ENCODE peak calls at places on chromosome 5, in six cellular contexts. W is transverse colon, M is colonic mucosa, L is psoas muscle, G is body of pancreas, H is sigmoid colon. N is an unnamed sample.

GRCh38 chr5:13567819-13568218 is 376.7 kb downstream of the DNAH5 start:
- DNase-seq in L (no peak), G (no peak), M (no peak), W (no peak), H (no peak), N (no peak)

GRCh38 chr5:57844410-57844809 is 361.8 kb upstream of the ACTBL2 start:
- DNase-seq in H (no peak), L (peak; percentile 16), M (no peak), W (no peak), G (no peak), N (no peak)

GRCh38 chr5:59789894-59790293 is 103.6 kb downstream of the PDE4D start:
- DNase-seq in G (no peak), H (no peak), L (no peak), M (no peak), W (no peak), N (no peak)

GRCh38 chr5:174446988-174447387 is 277.4 kb upstream of the MSX2 start:
- DNase-seq in G (no peak), W (no peak), M (no peak), L (no peak), H (no peak), N (no peak)

GRCh38 chr5:73939535-73939934 is 313.5 kb downstream of the ARHGEF28 start:
- DNase-seq in G (no peak), H (no peak), W (no peak), L (no peak), M (no peak), N (no peak)

GRCh38 chr5:123087173-123088030 is 1.6 kb upstream of the PRDM6 start:
- DNase-seq in G (no peak), L (no peak), W (no peak), M (no peak), H (no peak), N (peak; percentile 74)

GRCh38 chr5:133952729-133953567 is 15.5 kb downstream of the C5orf15 start:
- DNase-seq in H (peak; percentile 87), W (peak; percentile 21), G (peak; percentile 37), L (peak; percentile 49), M (peak; percentile 38), N (peak; percentile 38)

GRCh38 chr5:169974121-169974770 is 6.0 kb downstream of the INSYN2B start:
- DNase-seq in M (no peak), G (no peak), H (no peak), W (no peak), L (no peak), N (no peak)

GRCh38 chr5:79858097-79858723 is 132.9 kb downstream of the MTX3 start:
- DNase-seq in G (peak; percentile 71), L (peak; percentile 71), M (peak; percentile 77), W (peak; percentile 77), H (peak; percentile 84), N (peak; percentile 94)

DNA sequence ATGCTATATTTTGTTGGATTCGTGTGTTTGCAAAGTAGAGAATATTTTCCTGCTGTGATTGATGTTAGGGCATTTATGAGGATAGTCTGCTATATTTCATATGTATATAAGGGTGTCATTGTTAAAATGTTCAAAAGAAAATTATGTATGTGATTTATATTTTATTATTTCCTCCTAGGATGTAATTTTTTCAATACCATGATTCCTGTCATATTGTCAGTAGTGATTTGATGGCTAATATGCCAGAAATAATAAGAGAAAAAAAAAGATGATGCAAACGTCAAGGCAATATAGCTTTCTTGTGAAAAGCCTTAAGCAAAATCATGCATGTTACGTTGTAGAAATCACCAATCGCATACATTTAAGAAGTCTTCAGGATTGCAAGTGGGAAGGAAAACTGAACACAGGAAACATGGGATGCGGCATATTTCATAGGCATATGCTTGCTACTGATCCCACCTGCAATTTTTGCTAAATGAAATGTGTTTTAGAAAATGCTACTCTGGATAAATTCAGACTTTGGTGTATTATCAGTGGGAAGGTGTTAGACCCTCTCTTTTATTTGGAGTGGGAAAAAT is 224.5 kb downstream of the MAST4 start:
- DNase-seq in L (no peak), W (no peak), G (no peak), H (no peak), M (no peak), N (no peak)
- H3K4me1 ChIP-seq in L (no peaks in the 10 kb centered on the region), W (no peaks in the 10 kb centered on the region), G (no peaks in the 10 kb centered on the region), H (no peaks in the 10 kb centered on the region), M (no peaks in the 10 kb centered on the region), N (peaks cover 14% of the 10 kb centered on the region)

DNA sequence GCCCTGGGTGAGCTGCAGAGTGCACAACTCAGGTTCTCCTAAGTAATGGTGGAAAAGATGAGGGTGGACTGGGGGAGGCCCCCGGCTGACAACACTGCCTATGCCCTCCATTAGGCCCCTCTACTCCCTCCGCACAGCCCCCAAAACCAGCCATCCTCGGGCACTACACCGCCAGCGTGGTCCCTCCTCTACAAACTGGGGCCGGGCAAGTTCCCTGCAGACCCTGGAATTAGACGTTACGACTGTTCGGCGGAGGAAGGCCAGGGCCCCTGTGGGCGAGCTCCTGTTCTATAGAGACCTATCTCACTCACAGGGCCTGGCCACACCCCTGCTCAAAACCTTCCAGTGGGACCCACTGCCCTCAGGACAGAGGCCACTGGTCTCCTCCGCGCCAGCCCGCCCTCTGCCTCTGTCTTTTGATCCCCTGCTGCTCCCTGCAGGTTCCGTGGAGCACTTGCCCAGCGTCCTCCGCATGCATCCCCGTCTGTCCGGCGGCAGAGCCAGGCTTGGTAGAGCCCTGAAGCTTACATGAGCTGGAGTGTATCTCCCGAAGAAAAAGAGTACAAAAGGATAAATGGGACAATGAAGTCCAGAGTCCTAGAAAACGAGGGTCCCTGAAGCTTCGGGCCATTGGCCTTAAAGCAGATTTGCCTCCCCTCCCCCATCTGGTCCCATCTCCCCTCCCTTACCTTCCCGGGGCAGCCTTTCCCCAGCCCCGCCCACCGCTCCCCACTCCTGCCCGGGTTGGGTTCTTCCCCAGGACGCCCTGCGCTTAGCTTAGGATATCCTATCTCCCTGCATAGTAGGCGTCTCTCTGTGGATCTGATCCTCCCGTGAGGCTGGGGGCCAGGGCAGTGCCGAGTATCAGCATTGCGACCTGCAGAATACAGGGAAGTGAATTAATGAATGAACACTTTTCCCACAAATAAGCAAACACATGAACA is 71.3 kb downstream of the HRH2 start:
- DNase-seq in H (peak; percentile 54), M (no peak), G (no peak), W (no peak), L (no peak), N (peak; percentile 78)
- TF ChIP-seq CTCF in H (no peak), M (no peak), G (no peak), W (no peak), L (no peak), N (peak; percentile 65)

GRCh38 chr5:160174290-160174689 is 55.0 kb upstream of the FABP6 start:
- DNase-seq in H (no peak), G (no peak), W (no peak), M (no peak), L (no peak), N (no peak)

GRCh38 chr5:160171656-160172055 is 52.4 kb upstream of the PWWP2A start:
- DNase-seq in L (no peak), G (no peak), W (no peak), H (no peak), M (no peak), N (no peak)

GRCh38 chr5:160174780-160175437 is 54.4 kb upstream of the FABP6 start:
- DNase-seq in W (no peak), G (no peak), M (no peak), L (no peak), H (no peak), N (no peak)

GRCh38 chr5:160180931-160181330 is 48.4 kb upstream of the FABP6 start:
- DNase-seq in H (no peak), W (no peak), G (no peak), L (no peak), M (no peak), N (no peak)

DNA sequence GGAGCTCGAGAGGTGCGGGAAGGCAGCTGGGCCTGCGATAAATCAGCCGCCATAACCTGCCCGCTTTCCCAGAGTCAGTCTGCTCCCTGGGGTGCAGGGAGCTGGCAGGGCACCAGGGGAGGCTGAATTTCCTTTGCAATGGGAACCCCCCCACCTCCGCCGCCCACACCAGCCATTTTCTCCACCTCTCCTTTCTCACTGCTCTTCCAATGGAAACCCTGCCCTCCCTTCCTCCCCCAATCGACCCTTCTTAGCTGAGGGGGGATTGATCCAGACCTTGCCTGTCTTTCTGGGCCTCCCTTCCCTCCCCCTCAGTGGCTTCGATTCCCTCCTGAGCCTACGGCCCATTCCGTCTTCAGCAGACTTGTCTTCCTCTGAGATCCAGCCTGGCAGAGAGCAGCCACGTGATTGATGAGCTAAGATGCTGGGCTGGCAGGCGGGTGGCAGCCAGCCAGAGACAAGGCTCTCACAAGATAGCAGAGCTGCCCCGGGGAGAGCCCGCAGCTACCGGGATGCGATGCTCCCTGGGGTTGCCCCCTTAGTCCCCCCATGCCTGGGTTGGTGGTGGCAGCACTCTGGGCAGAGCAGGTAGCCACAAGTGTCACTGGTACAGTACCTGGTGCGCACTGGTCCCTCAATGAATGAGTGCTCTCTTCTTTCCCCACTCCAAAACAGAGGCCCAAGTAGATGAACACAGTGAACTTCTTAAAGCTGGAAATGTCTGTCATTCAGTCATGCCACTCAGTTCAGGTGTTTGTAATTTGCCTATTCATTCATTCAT is 53.7 kb upstream of the FABP6 start:
- DNase-seq in L (peak; percentile 44), H (peak; percentile 68), M (no peak), W (no peak), G (peak; percentile 22), N (no peak)
- H3K4me3 ChIP-seq in L (no peak overlapping the region), H (peak overlapping the region; percentile 11), M (no peak overlapping the region), W (no peak overlapping the region), G (no peak overlapping the region), N (no peak overlapping the region)

DNA sequence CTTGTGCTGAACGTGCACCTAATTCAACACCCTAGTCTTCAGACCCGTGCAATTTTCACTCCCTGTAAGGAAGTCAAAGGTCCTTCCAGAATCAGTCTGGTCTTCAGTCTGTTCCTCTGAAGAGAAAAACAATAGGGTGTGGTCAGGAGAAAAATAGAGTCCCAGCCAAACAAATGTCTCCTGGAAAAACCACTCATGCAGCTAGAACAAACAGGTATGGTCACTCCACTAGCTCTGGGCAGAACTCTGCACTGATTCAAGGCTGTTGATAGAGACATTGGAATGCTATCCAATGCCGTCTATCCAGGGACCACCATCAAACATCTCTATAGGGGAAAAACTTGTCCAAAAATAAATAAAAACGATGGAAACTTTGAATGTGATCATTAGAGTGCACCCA is 81.8 kb upstream of the MAP3K1 start:
- DNase-seq in M (no peak), H (no peak), L (no peak), G (no peak), W (no peak), N (no peak)
- H3K4me1 ChIP-seq in M (no peaks in the 10 kb centered on the region), H (no peaks in the 10 kb centered on the region), L (no peaks in the 10 kb centered on the region), G (peaks cover 20% of the 10 kb centered on the region), W (no peaks in the 10 kb centered on the region), N (peaks cover 8% of the 10 kb centered on the region)

DNA sequence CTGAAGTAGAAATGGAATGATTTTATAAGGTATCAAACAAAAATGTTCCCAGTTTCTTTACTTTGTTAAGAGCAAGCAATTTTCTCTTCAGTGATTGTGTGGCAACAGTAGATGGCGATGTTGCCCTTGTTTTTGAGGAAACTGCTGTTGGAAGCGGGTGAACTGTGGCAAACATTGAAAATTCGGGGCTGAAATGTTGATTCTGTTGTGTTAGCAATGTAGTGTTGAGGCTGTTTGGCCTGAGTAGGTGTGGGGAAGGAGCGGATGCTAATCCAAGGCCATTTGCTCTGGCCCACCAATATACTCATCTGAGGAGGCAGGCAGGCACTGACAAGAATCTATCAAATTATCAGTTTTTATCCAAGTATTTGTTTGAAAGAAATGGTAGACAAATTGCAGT is 129.8 kb downstream of the SLC12A2 start:
- DNase-seq in G (peak; percentile 40), M (peak; percentile 56), H (no peak), L (no peak), W (peak; percentile 41), N (peak; percentile 83)
- TF ChIP-seq CTCF in G (peak; percentile 76), M (peak; percentile 67), H (peak; percentile 45), L (peak; percentile 82), W (peak; percentile 69), N (peak; percentile 94)

GRCh38 chr5:56685503-56686217 is 129.7 kb upstream of the MAP3K1 start:
- DNase-seq in W (no peak), G (no peak), L (no peak), M (no peak), H (no peak), N (no peak)
- H3K4me3 ChIP-seq in W (no peak overlapping the region), G (no peak overlapping the region), L (no peak overlapping the region), M (no peak overlapping the region), H (no peak overlapping the region), N (no peak overlapping the region)

GRCh38 chr5:118354806-118355205 is 633.5 kb downstream of the DTWD2 start:
- DNase-seq in W (no peak), L (no peak), H (no peak), M (no peak), G (no peak), N (no peak)
- H3K4me1 ChIP-seq in W (no peaks in the 10 kb centered on the region), L (no peaks in the 10 kb centered on the region), H (no peaks in the 10 kb centered on the region), M (no peaks in the 10 kb centered on the region), G (no peaks in the 10 kb centered on the region), N (no peaks in the 10 kb centered on the region)